ENCODE peak calls at places on chromosome X, in ten cellular contexts. E, W, Z, M, O, P, J, G, D and I are unnamed samples.

GRCh38 chrX:136395271-136395670 is 92.5 kb upstream of the BRS3 start:
- DNase-seq in O (no peak), G (no peak), W (no peak), P (no peak), E (no peak), Z (peak; percentile 34), J (no peak), M (no peak), D (no peak), I (no peak)

GRCh38 chrX:7925867-7926472 is 1.2 kb downstream of the PNPLA4 start:
- DNase-seq in E (peak; percentile 72), O (peak; percentile 60), W (peak; percentile 28), Z (peak; percentile 73), M (peak; percentile 67), G (peak; percentile 31), P (peak; percentile 20), D (peak; percentile 68), J (peak; percentile 83), I (peak; percentile 26)

GRCh38 chrX:41734530-41734929 is 10.5 kb downstream of the GPR82 start:
- DNase-seq in J (peak; percentile 55), G (peak; percentile 10), W (no peak), E (no peak), M (no peak), P (no peak), Z (peak; percentile 38), D (peak; percentile 33), O (no peak), I (no peak)

GRCh38 chrX:131271826-131272225 is 17.3 kb downstream of the IGSF1 start:
- DNase-seq in W (no peak), P (no peak), M (no peak), D (no peak), O (no peak), J (no peak), G (no peak), Z (no peak), E (no peak), I (no peak)

GRCh38 chrX:39425124-39425806 is 624.0 kb downstream of the MID1IP1 start:
- DNase-seq in E (no peak), P (no peak), M (no peak), O (no peak), Z (no peak), D (no peak), W (no peak), J (no peak), G (no peak), I (no peak)

GRCh38 chrX:102976793-102977495 is 39.9 kb downstream of the RAB40AL start:
- DNase-seq in E (no peak), J (no peak), D (no peak), G (no peak), P (no peak), W (no peak), O (no peak), Z (peak; percentile 36), M (no peak), I (no peak)

GRCh38 chrX:80648023-80648422 is 161.7 kb downstream of the BRWD3 start:
- DNase-seq in J (no peak), P (no peak), E (no peak), Z (peak; percentile 27), O (no peak), G (peak; percentile 4), M (no peak), W (no peak), D (peak; percentile 4), I (no peak)

GRCh38 chrX:21873063-21873785 is 17.4 kb downstream of the YY2 start:
- DNase-seq in G (peak; percentile 0), D (no peak), O (no peak), E (no peak), P (no peak), W (no peak), M (no peak), Z (peak; percentile 15), J (no peak), I (no peak)

GRCh38 chrX:27555514-27555913 is 34.6 kb upstream of the DCAF8L2 start:
- DNase-seq in P (no peak), G (no peak), O (peak; percentile 41), Z (peak; percentile 56), D (peak; percentile 65), E (no peak), W (no peak), J (no peak), M (no peak), I (no peak)

GRCh38 chrX:34863906-34864305 is 78.7 kb upstream of the FAM47B start:
- DNase-seq in E (no peak), D (no peak), O (no peak), Z (no peak), P (no peak), M (no peak), J (no peak), W (no peak), G (no peak), I (no peak)

GRCh38 chrX:34873500-34874225 is 68.9 kb upstream of the FAM47B start:
- DNase-seq in G (no peak), D (peak; percentile 28), E (no peak), Z (peak; percentile 30), J (no peak), P (no peak), W (no peak), M (no peak), O (no peak), I (no peak)

GRCh38 chrX:34866636-34867035 is 76.0 kb upstream of the FAM47B start:
- DNase-seq in M (no peak), D (no peak), E (no peak), O (no peak), P (no peak), J (no peak), W (no peak), Z (no peak), G (no peak), I (no peak)

GRCh38 chrX:34868633-34869032 is 74.0 kb upstream of the FAM47B start:
- DNase-seq in E (no peak), P (no peak), Z (no peak), G (no peak), O (no peak), J (no peak), D (no peak), M (no peak), W (no peak), I (no peak)
- H3K4me3 ChIP-seq in E (no peak overlapping the region), P (no peak overlapping the region), Z (no peak overlapping the region), G (no peak overlapping the region), O (no peak overlapping the region), J (no peak overlapping the region), D (no peak overlapping the region), M (no peak overlapping the region), W (no peak overlapping the region), I (no peak overlapping the region)

GRCh38 chrX:153611298-153612095 is 12.6 kb upstream of the CCNQ start:
- DNase-seq in E (no peak), G (no peak), Z (peak; percentile 13), P (peak; percentile 7), W (no peak), D (no peak), J (no peak), M (no peak), O (no peak), I (no peak)

GRCh38 chrX:153608821-153609220 is 9.9 kb upstream of the CCNQ start:
- DNase-seq in P (no peak), D (no peak), E (no peak), O (no peak), Z (peak; percentile 52), M (no peak), W (no peak), J (no peak), G (no peak), I (no peak)

GRCh38 chrX:153608376-153608775 is 9.4 kb upstream of the CCNQ start:
- DNase-seq in D (no peak), J (no peak), M (no peak), Z (no peak), E (no peak), P (no peak), O (no peak), G (no peak), W (no peak), I (no peak)

GRCh38 chrX:153610834-153611209 is 11.9 kb upstream of the CCNQ start:
- DNase-seq in E (no peak), Z (no peak), W (no peak), D (no peak), P (no peak), J (no peak), M (no peak), O (no peak), G (no peak), I (no peak)

GRCh38 chrX:153609917-153610833 is 11.2 kb upstream of the CCNQ start:
- DNase-seq in M (peak; percentile 83), Z (peak; percentile 48), D (peak; percentile 86), O (peak; percentile 76), P (peak; percentile 70), W (peak; percentile 69), J (peak; percentile 93), G (peak; percentile 57), E (peak; percentile 68), I (no peak)
- H3K4me3 ChIP-seq in M (peak overlapping the region; percentile 50), Z (peak overlapping the region; percentile 30), D (peak overlapping the region; percentile 45), O (peak overlapping the region; percentile 41), P (peak overlapping the region; percentile 20), W (peak overlapping the region; percentile 60), J (no peak overlapping the region), G (peak overlapping the region; percentile 16), E (peak overlapping the region; percentile 26), I (no peak overlapping the region)

DNA sequence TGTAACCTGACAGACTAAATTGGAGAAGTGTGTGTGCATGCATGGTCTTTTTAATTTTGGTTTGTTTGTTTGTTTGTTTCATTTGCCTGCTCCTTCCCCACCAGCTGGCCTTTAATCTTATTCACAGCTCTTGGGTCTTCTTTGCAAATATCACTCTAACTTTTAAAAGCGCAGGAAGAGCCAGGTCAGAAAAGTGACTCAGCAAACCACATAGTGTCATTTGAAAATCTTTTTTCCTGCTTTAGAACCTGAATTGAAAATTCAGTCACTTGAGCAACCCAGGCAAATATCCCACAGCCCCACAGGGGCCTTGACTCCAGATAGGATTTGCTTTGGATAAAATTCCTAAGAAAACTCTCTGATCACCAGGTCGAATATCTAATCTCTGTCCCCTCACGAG is 4.6 kb downstream of the TMEM255A start:
- DNase-seq in E (no peak), P (no peak), Z (no peak), D (no peak), O (no peak), J (no peak), W (no peak), G (no peak), M (no peak), I (no peak)
- H3K4me3 ChIP-seq in E (no peak overlapping the region), P (no peak overlapping the region), Z (no peak overlapping the region), D (no peak overlapping the region), O (no peak overlapping the region), J (no peak overlapping the region), W (no peak overlapping the region), G (no peak overlapping the region), M (no peak overlapping the region), I (no peak overlapping the region)

GRCh38 chrX:31329298-31329697 is 257.5 kb upstream of the FTHL17 start:
- DNase-seq in E (no peak), D (no peak), Z (no peak), P (no peak), O (no peak), M (no peak), W (no peak), G (no peak), J (no peak), I (no peak)
- H3K4me3 ChIP-seq in E (no peak overlapping the region), D (no peak overlapping the region), Z (no peak overlapping the region), P (no peak overlapping the region), O (no peak overlapping the region), M (no peak overlapping the region), W (no peak overlapping the region), G (no peak overlapping the region), J (no peak overlapping the region), I (no peak overlapping the region)